ENCODE peak calls at places on chromosome 18, in five cellular contexts. G is cardiac fibroblast, X is epithelial cell of esophagus, Y is body of pancreas, R is heart right ventricle. Q is an unnamed sample.

GRCh38 chr18:39389800-39390379 is 1824.3 kb upstream of the CELF4 start:
- DNase-seq in R (no peak), G (peak), X (no peak), Y (no peak), Q (no peak)

GRCh38 chr18:27695509-27695908 is 481.4 kb downstream of the CDH2 start:
- DNase-seq in X (peak), R (no peak), Y (no peak), G (no peak), Q (no peak)

GRCh38 chr18:47512056-47512455 is 260.6 kb upstream of the SKOR2 start:
- DNase-seq in X (no peak), G (no peak), R (no peak), Y (no peak), Q (no peak)

GRCh38 chr18:24915547-24915946 is 436.4 kb downstream of the ZNF521 start:
- DNase-seq in R (no peak), X (peak), G (no peak), Y (no peak), Q (peak)

GRCh38 chr18:69399253-69399652 is 1.4 kb upstream of the DOK6 start:
- DNase-seq in Y (no peak), X (no peak), R (no peak), G (no peak), Q (no peak)

GRCh38 chr18:8661754-8662573 is 43.4 kb upstream of the MTCL1 start:
- DNase-seq in Y (peak), X (peak), R (no peak), G (peak), Q (no peak)

GRCh38 chr18:54075681-54076080 is 148.8 kb downstream of the MBD2 start:
- DNase-seq in G (no peak), X (peak), R (no peak), Y (no peak), Q (no peak)

GRCh38 chr18:43115076-43116035 is at the start of gene RIT2:
- DNase-seq in Y (no peak), R (no peak), G (no peak), X (no peak), Q (no peak)

GRCh38 chr18:57446322-57446721 is 11.1 kb downstream of the ONECUT2 start:
- DNase-seq in R (no peak), Y (peak), G (no peak), X (peak), Q (peak)

GRCh38 chr18:27803957-27804356 is 373.0 kb downstream of the CDH2 start:
- DNase-seq in Y (no peak), G (no peak), R (no peak), X (peak), Q (no peak)

GRCh38 chr18:67261931-67262552 is 254.5 kb downstream of the DSEL start:
- DNase-seq in G (no peak), X (peak), Y (no peak), R (no peak), Q (no peak)

GRCh38 chr18:62611395-62612241 is 88.8 kb downstream of the ZCCHC2 start:
- DNase-seq in G (peak), X (no peak), Y (no peak), R (peak), Q (no peak)
- H3K4me3 ChIP-seq in G (peak), X (no peak), Y (no peak), R (no peak), Q (no peak)

GRCh38 chr18:23689616-23690504 is 607 bp downstream of the LAMA3 start:
- DNase-seq in Y (peak), R (no peak), G (no peak), X (no peak), Q (no peak)
- TF ChIP-seq CTCF in Y (no peak), R (no peak), G (no peak), X (no peak), Q (no peak)

GRCh38 chr18:6757966-6758365 is 28.4 kb downstream of the ARHGAP28 start:
- DNase-seq in R (no peak), X (no peak), Y (no peak), G (no peak), Q (peak)
- H3K4me3 ChIP-seq in R (no peak), X (no peak), Y (no peak), G (no peak), Q (no peak)

GRCh38 chr18:26563024-26563423 is 14.7 kb upstream of the KCTD1 start:
- DNase-seq in G (no peak), X (no peak), Y (no peak), R (no peak), Q (no peak)
- TF ChIP-seq CTCF in G (no peak), X (no peak), Y (no peak), R (no peak), Q (no peak)

DNA sequence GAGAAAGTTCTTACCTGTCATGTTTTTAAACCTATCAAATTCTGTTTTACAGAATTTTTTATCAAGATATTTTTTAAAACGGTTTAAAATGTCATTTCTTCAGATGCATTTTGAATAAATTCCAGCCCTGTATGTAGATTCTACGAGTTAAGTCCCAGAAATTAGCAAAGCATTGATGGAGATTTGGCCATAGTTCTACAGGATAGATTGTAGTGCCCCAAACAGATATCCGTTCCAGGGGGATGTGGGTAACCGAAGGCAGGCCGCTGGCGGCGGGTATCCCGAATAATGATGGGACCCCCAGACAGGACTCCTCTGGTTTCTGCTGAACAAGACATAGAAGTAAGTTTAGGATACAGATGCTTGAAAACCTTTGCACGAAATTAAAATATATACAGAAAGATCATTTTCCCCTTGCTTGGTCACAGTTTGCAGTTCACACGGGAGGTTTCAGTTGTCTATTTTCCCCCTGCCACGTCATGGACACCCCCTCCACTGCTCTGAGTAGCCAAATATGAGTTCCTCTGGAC is 755 bp downstream of the NOL4 start:
- DNase-seq in G (no peak), Y (no peak), X (no peak), R (no peak), Q (no peak)
- H3K4me3 ChIP-seq in G (no peak), Y (no peak), X (peak), R (no peak), Q (no peak)

GRCh38 chr18:41745166-41746049 is 209.6 kb upstream of the PIK3C3 start:
- DNase-seq in R (peak), G (peak), Y (peak), X (peak), Q (peak)
- TF ChIP-seq CTCF in R (peak), G (peak), Y (peak), X (peak), Q (peak)

GRCh38 chr18:75205760-75206109 is 3.2 kb downstream of the PTGR3 start:
- DNase-seq in R (no peak), G (no peak), Y (no peak), X (no peak), Q (peak)

GRCh38 chr18:75206637-75207297 is 2.2 kb downstream of the PTGR3 start:
- DNase-seq in Y (no peak), G (no peak), R (no peak), X (no peak), Q (no peak)

GRCh38 chr18:75204262-75204977 is 4.5 kb downstream of the PTGR3 start:
- DNase-seq in X (peak), G (peak), R (no peak), Y (no peak), Q (no peak)

GRCh38 chr18:75203456-75204261 is 5.3 kb downstream of the PTGR3 start:
- DNase-seq in G (peak), R (no peak), X (peak), Y (peak), Q (peak)

DNA sequence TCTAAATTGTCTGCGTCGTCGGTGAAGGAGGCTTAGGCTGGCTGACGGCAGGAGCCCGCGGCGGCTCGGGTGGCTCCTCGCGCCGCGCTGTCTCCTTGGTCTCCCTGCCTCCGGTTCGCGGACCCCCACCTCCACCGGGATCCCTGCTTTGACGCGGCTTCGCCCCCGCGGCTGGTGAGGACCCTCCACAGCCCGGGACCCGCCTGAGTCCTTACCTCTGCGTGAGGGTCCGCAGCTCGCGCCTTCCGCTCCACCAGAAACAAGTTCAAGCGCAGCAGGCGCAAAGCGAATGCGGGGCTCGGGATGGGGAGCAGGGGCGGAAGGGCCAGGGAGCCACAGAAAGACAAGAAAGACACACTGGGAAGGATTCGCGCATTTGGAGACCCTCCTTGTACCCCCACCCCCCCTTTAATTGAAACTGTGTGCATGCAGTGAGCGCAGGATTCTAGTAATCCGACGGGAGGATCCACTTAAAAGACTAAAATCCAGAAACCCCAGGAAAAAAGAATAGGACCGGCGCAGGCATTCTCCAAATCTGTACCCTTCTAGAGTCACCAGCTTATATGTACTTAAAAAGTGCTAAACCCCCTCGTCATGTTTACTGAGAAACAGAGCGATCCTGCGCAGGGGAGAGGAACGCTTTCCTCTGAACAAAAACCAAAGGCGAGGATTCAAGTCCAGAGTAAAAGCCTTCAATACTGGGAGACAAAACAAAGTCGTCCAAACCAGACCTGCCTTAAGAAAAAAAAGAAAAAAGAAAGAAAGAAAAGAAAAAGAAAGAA is 3.8 kb downstream of the PTGR3 start:
- DNase-seq in X (no peak), G (no peak), R (no peak), Y (no peak), Q (peak)
- H3K4me3 ChIP-seq in X (peak), G (peak), R (no peak), Y (no peak), Q (peak)

DNA sequence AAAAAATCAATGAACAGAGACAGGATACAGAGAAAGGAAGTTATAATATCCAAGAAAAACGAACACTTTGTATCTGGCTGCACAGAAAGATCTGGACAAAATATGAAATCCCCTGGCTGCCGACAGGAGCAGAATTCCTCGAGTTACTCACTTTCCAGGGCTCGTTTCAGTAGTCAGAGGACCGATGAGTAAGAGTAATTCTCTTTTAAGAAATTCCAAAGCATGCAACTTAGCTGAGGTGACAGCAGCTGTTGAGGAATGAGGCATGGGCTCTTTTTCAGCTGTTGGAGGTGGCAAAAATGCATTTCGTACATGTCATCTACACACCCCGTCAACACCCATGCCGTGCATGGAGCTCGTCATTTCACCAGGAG is 210.7 kb upstream of the SMIM21 start:
- DNase-seq in R (no peak), X (no peak), Y (no peak), G (peak), Q (peak)
- TF ChIP-seq CTCF in R (no peak), X (no peak), Y (no peak), G (peak), Q (peak)

DNA sequence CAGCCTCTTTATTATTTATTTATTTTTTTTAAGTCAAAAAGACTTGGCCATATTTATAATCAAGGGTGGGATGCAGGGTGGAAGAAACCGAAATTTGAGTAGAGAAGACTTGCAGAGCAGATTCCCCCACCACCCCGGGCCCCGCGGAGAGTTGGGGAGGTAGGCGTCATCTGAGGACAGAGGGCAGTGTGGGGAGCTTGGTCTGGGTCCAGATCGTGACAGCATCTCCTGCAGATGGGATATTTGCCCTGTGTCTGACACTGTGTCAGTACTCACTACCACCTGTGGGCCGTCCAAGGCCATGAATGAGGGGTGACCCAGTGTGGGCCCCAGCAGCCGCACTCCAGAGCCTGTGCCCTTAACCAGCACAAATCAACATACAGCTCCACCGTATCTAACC is 10.5 kb upstream of the PRELID3A start:
- DNase-seq in X (no peak), G (no peak), Y (no peak), R (no peak), Q (no peak)
- H3K4me3 ChIP-seq in X (no peak), G (no peak), Y (no peak), R (no peak), Q (no peak)

Q was measured in foreskin fibroblast.